ENCODE peak calls at places on chromosomes 7 and 10, in five cellular contexts. T is CD4-positive, alpha-beta memory T cell; V is HCT116; D is upper lobe of right lung; Z is astrocyte of the spinal cord. I is an unnamed sample.

GRCh38 chr7:115976651-115977050 is 53.9 kb downstream of the TFEC start:
- DNase-seq in T (no peak), V (no peak), D (no peak), Z (no peak), I (no peak)

GRCh38 chr10:75358835-75359421 is 42.6 kb downstream of the ZNF503 start:
- DNase-seq in T (no peak), V (no peak), D (no peak), Z (peak), I (no peak)

GRCh38 chr10:30830672-30831230 is 200.9 kb downstream of the ZNF438 start:
- DNase-seq in T (no peak), V (no peak), D (no peak), Z (no peak), I (no peak)

GRCh38 chr10:82397859-82398258 is 522.9 kb downstream of the NRG3 start:
- DNase-seq in T (no peak), V (no peak), D (no peak), Z (no peak), I (no peak)

GRCh38 chr7:114354306-114354705 is 60.3 kb upstream of the FOXP2 start:
- DNase-seq in T (no peak), V (no peak), D (no peak), Z (no peak), I (no peak)

GRCh38 chr7:121395494-121395960 is 581 bp downstream of the FAM3C start:
- DNase-seq in T (peak), V (no peak), D (no peak), Z (peak), I (no peak)

GRCh38 chr7:3028071-3028766 is 15.4 kb downstream of the CARD11 start:
- DNase-seq in T (no peak), V (no peak), D (peak), Z (peak), I (no peak)

GRCh38 chr7:82592416-82592815 is 148.8 kb upstream of the CACNA2D1 start:
- DNase-seq in T (no peak), V (no peak), D (no peak), Z (no peak), I (no peak)

GRCh38 chr10:89327803-89328441 is at the start of gene IFIT3:
- DNase-seq in T (peak), V (peak), D (no peak), Z (peak), I (no peak)

GRCh38 chr10:122267849-122268737 is 3.0 kb upstream of the BTBD16 start:
- DNase-seq in T (peak), V (peak), D (no peak), Z (peak), I (peak)

GRCh38 chr7:7639847-7640220 is 718 bp upstream of the UMAD1 start:
- DNase-seq in T (peak), V (no peak), D (no peak), Z (no peak), I (peak)

GRCh38 chr7:105354383-105354782 is 34.3 kb downstream of the SRPK2 start:
- DNase-seq in T (no peak), V (no peak), D (no peak), Z (no peak), I (no peak)

GRCh38 chr7:151185762-151186639 is 1.0 kb downstream of the ASB10 start:
- DNase-seq in T (no peak), V (no peak), D (peak), Z (no peak), I (no peak)

GRCh38 chr10:26485150-26485941 is 47.2 kb downstream of the APBB1IP start:
- DNase-seq in T (no peak), V (no peak), D (no peak), Z (peak), I (no peak)

GRCh38 chr7:101944611-101945010 is 127.2 kb downstream of the CUX1 start:
- DNase-seq in T (no peak), V (no peak), D (peak), Z (no peak), I (no peak)

GRCh38 chr7:101948650-101949049 is 131.2 kb downstream of the CUX1 start:
- DNase-seq in T (no peak), V (no peak), D (no peak), Z (no peak), I (no peak)

GRCh38 chr7:101945034-101945758 is 127.8 kb downstream of the CUX1 start:
- DNase-seq in T (no peak), V (no peak), D (peak), Z (no peak), I (no peak)

GRCh38 chr7:101950450-101951119 is 133.2 kb downstream of the CUX1 start:
- DNase-seq in T (no peak), V (peak), D (no peak), Z (peak), I (no peak)

DNA sequence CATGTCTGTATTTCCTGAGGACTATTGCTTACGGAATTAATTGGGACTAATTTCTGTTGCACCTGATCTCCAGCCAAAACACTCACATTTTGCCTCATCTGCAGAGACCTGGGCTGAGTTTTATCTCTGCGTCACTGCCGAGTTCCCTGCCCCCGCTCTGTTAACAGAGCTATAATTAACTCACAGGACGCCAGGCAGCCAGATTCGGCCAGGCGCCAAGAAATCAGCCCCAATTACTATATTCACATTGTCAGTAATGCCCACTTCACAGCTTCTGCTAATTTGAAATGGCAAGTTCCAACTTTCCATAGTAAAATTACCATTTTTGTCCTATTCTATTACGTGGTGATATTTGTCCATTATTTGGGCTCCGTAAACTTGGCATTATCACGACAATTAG is 130.5 kb downstream of the CUX1 start:
- DNase-seq in T (no peak), V (no peak), D (no peak), Z (no peak), I (no peak)
- H3K4me3 ChIP-seq in T (no peak), V (no peak), D (no peak), Z (no peak), I (no peak)

DNA sequence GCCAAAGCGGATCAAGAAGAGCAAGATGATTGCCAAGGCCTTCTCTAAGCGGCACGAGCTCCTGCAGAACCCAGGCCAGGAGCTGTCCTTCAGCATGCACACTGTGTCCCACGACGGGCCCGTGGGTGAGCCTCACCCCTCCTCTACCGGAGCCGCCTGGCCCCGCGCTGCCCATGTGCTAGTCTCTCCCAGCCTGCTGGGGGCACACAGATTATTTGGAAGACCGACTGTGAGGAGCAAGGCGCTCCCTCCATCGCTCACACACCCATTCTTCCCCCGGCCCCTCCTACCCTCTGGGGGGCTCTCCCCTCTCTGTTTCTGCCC is 13.9 kb upstream of the AHCYL2 start:
- DNase-seq in T (no peak), V (no peak), D (no peak), Z (no peak), I (no peak)
- H3K4me3 ChIP-seq in T (no peak), V (no peak), D (no peak), Z (no peak), I (no peak)

DNA sequence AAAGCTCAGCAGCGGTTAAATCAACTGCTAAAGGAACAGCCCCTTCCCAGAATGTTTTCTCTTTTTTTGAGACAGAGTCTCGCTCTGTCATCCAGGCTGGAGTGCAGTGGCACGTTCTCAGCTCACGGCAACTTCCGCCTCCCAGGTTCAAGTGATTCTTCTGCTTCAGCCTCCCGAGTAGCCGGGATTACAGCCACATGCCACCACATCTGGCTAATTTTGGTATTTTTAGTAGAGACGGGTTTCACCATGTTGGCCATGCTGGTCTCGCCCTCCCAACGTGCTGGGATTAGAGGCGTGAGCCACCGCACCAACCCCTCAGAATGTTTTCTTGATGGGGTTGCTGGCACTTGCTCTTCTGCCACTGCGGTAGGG is 59.8 kb upstream of the IL6 start:
- DNase-seq in T (no peak), V (no peak), D (no peak), Z (no peak), I (no peak)
- H3K4me3 ChIP-seq in T (no peak), V (no peak), D (no peak), Z (no peak), I (no peak)

DNA sequence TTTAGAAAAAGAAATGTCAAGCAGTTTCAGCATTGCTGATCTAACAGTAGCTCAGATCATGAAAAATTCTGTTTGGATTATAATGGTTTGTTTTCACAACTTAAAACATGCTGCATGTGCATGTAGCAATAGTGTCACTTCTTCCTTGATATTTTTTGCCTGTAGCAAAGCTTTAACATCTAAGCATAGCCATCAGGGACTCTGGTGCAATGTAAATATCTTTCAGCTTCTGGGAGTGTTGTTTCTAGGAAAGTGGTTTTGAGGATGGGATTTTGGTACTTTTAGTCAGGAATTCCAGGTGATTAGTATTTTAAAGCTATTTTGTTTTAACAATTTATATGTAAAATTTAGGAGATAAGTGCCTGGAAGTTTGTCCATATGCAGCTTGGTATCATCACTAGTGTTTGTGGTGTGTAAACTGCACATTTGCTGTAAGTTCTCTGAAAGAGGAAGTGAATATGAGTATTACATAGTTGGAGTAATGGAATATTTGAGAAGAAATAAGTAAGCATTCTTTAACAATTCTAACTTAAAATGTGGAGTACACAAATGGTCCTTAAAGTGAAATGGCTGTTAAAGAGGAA is 1.9 kb downstream of the RSBN1L start:
- DNase-seq in T (no peak), V (no peak), D (no peak), Z (no peak), I (no peak)
- H3K4me3 ChIP-seq in T (peak), V (peak), D (peak), Z (peak), I (peak)

GRCh38 chr7:55111007-55111406 is 92.2 kb downstream of the EGFR start:
- DNase-seq in T (no peak), V (no peak), D (no peak), Z (peak), I (no peak)
- H3K4me3 ChIP-seq in T (no peak), V (no peak), D (no peak), Z (no peak), I (no peak)

GRCh38 chr10:1044964-1045363 is 4.0 kb downstream of the IDI1 start:
- DNase-seq in T (no peak), V (no peak), D (no peak), Z (no peak), I (no peak)
- H3K4me3 ChIP-seq in T (no peak), V (no peak), D (no peak), Z (no peak), I (peak)

GRCh38 chr10:94363251-94363565 is 469 bp upstream of the NOC3L start:
- DNase-seq in T (no peak), V (no peak), D (no peak), Z (no peak), I (no peak)
- H3K4me3 ChIP-seq in T (peak), V (no peak), D (peak), Z (peak), I (peak)

DNA sequence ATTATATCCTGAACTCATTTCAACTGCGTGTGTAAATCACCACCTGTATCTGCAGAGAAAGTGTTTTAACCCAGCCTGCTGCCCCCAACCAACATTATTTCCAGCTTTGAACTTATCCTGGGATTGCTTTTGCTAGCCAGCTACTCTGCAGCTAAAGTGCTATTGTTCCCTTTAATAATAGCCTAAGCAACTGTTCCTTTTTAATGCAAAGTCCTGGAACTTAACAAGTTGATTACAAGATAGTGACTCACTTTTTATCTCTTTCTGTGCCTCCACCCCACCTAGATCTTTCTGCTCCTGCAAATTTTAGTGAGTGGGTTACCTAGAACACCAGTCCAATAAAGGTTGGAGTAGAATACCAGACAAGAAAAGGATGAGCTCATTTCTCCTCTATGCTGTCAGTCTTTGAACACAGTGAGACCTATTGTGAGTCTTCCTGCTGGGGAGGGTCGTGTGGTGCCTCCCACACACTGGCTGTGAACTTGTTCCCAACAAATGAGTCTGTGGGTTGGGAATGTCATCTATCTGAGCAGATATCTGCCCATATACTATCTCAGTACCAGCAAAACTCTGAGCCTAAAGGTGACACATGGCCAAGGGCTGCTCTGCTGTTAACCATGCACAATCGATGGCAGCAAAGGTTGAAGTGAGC is 137.7 kb downstream of the FAM204A start:
- DNase-seq in T (no peak), V (no peak), D (no peak), Z (no peak), I (no peak)
- H3K4me3 ChIP-seq in T (no peak), V (no peak), D (no peak), Z (no peak), I (no peak)

DNA sequence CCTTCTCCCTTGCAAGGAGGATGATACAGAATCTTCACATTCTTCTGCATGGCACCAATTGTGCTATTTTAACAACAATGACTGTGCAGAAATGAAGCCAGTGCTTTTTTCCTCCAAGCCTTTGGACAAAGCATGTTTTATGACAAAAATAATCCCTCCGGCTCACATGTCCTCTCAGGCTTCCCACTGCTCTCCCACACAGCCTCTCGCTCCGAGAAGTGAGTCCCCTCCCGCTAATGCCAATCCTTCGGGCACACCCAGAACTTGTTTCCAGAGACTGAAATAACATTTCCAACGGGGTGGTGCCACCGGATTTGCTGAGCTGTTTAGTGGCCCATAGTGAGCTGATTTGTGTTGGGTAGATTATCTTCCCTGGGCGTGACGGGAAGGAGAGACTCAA is 35.8 kb downstream of the RBM17 start:
- DNase-seq in T (no peak), V (no peak), D (no peak), Z (no peak), I (no peak)
- H3K4me3 ChIP-seq in T (no peak), V (no peak), D (no peak), Z (no peak), I (no peak)